ENCODE peak calls at places on chromosomes 4 and X, in five cellular contexts. X is GM23338, W is stomach, N is GM12891, F is GM12892. B is an unnamed sample.

GRCh38 chr4:212438-213174 is 88.3 kb downstream of the ZNF718 start:
- DNase-seq in X (peak), W (peak), N (no peak), F (no peak), B (no peak)

GRCh38 chr4:149203256-149204001 is 612.2 kb downstream of the IQCM start:
- DNase-seq in X (no peak), W (no peak), N (no peak), F (no peak), B (no peak)

GRCh38 chrX:54926978-54927377 is 6.4 kb downstream of the TRO start:
- DNase-seq in X (no peak), W (no peak), N (no peak), F (no peak), B (no peak)

GRCh38 chr4:68995292-68995691 is 43.7 kb upstream of the UGT2A3 start:
- DNase-seq in X (no peak), W (no peak), N (no peak), F (no peak), B (no peak)

GRCh38 chrX:53000447-53001208 is 42.3 kb upstream of the FAM156A start:
- DNase-seq in X (peak), W (no peak), N (no peak), F (no peak), B (no peak)

GRCh38 chrX:154490021-154490413 is 412 bp downstream of the SLC10A3 start:
- DNase-seq in X (peak), W (no peak), N (no peak), F (no peak), B (no peak)

GRCh38 chr4:56662782-56663468 is 18.2 kb downstream of the HOPX start:
- DNase-seq in X (peak), W (no peak), N (no peak), F (no peak), B (peak)

GRCh38 chrX:70032797-70033196 is 16.9 kb downstream of the AWAT2 start:
- DNase-seq in X (no peak), W (no peak), N (no peak), F (no peak), B (no peak)

GRCh38 chr4:8280158-8280875 is 10.8 kb downstream of the HTRA3 start:
- DNase-seq in X (no peak), W (no peak), N (no peak), F (no peak), B (no peak)

DNA sequence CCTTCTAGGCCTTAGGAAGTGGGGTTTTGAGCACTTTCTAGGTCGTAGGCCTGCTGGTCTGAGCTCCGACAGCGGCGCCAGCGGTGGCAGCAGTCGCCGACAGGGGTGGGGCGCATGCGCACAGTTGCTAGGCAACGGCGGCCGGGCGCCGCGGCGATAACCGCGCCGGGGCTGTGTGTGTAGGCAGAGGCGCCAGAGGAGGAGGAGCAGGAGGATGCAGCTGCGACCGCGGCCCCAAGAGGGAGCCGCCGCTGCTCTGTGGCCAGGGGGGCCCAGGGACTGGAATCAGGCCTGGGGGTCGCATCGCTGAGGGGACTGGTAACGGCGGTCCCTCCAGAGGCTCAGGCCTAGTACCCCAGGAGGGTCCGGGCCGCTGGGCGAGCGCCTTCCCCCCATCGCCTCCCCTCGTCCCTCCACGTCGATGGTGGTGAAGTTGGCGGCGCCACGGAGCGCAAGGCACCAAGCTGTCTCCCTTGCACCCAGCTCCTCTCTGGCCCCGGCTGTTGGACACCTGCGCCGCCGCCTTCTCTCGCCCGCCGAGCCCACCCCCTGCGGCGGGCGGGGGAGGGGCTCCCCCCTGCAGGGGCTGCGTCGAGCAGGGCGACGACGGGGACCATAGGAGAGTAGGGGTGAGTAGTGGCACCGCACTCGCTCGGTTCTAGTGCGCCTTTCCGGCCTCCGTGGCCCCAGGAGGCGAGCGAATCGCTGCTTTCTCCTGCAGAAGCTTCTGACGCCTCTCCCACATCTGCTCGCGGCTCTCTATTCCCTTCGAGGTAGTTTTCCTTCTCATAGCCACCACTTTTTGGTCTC is 58.6 kb upstream of the ZC4H2 start:
- DNase-seq in X (peak), W (peak), N (peak), F (peak), B (no peak)
- TF ChIP-seq POLR2AphosphoS5 in X (peak), W (peak), N (no peak), F (no peak), B (peak)

GRCh38 chr4:24472514-24473308 is 111.6 kb downstream of the DHX15 start:
- DNase-seq in X (peak), W (peak), N (peak), F (peak), B (peak)
- TF ChIP-seq POLR2AphosphoS5 in X (peak), W (peak), N (no peak), F (no peak), B (peak)

GRCh38 chr4:121668368-121669162 is 28.2 kb downstream of the ANXA5 start:
- DNase-seq in X (no peak), W (no peak), N (no peak), F (no peak), B (no peak)
- TF ChIP-seq POLR2AphosphoS5 in X (no peak), W (no peak), N (no peak), F (no peak), B (no peak)

DNA sequence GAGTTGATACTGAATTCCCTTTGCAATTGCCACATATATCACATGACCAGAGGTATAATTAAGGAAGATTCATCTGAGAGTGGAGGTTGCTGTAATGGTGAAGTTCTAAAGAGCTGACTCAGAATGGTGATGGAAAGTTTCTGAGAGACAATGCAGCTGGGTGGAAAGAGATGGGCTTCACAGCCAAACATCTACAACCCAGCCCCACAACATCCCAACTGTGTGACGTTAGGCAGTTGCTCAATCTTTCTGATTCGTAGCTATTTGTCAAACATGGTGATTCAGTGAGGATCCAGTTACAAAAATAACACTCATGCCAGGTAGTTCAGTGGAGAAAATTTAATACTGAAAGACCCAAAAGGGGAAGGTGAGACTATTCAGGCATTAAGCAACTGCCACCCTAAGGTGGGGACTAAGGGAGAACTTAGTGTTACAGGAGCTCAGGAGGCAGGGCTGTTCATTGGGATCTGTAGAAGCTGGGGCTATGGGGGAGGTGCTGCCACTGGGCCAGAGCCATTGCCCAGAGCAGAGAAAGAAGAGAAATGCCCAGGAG is 6.9 kb upstream of the AFF1 start:
- DNase-seq in X (no peak), W (no peak), N (no peak), F (no peak), B (no peak)
- TF ChIP-seq POLR2AphosphoS5 in X (no peak), W (peak), N (no peak), F (no peak), B (peak)

B was measured in esophagus muscularis mucosa.